ENCODE peak calls at places on chromosomes 3 and 15, in six cellular contexts. Q is A673, N is OCI-LY7, G is tibial artery, O is GM23338, W is tibial nerve. F is an unnamed sample.

GRCh38 chr3:148820885-148821284 is 6.7 kb upstream of the CPB1 start:
- DNase-seq in Q (no peak), W (no peak), O (peak; percentile 73), N (no peak), G (no peak), F (no peak)

GRCh38 chr3:150365132-150365604 is 42.9 kb upstream of the TSC22D2 start:
- DNase-seq in Q (no peak), N (no peak), G (no peak), W (no peak), O (no peak), F (no peak)

GRCh38 chr15:91429973-91430372 is 329.9 kb downstream of the SV2B start:
- DNase-seq in W (no peak), G (no peak), Q (no peak), O (no peak), N (no peak), F (no peak)

GRCh38 chr3:134074790-134075567 is 45.3 kb upstream of the SLCO2A1 start:
- DNase-seq in W (no peak), Q (no peak), O (no peak), G (no peak), N (no peak), F (no peak)

GRCh38 chr3:35793668-35794067 is 154.3 kb downstream of the ARPP21 start:
- DNase-seq in N (no peak), G (no peak), Q (no peak), O (no peak), W (no peak), F (no peak)

GRCh38 chr15:99443056-99443756 is 122.6 kb upstream of the MEF2A start:
- DNase-seq in W (peak; percentile 2), G (peak; percentile 18), Q (no peak), O (no peak), N (no peak), F (no peak)

GRCh38 chr3:109257269-109257668 is 59.0 kb downstream of the DPPA2 start:
- DNase-seq in N (no peak), O (no peak), Q (peak; percentile 11), W (no peak), G (no peak), F (no peak)

GRCh38 chr3:147216143-147216673 is 190.1 kb downstream of the ZIC4 start:
- DNase-seq in W (no peak), Q (no peak), O (no peak), N (no peak), G (no peak), F (no peak)

GRCh38 chr3:11642455-11643162 is 1.1 kb downstream of the VGLL4 start:
- DNase-seq in Q (peak; percentile 88), W (peak; percentile 68), G (peak; percentile 81), O (peak; percentile 68), N (peak; percentile 88), F (peak; percentile 45)

GRCh38 chr3:12159227-12159601 is 502 bp upstream of the TIMP4 start:
- DNase-seq in G (no peak), O (peak; percentile 78), Q (peak; percentile 95), W (no peak), N (no peak), F (no peak)

GRCh38 chr15:95174281-95174680 is 942.9 kb downstream of the MCTP2 start:
- DNase-seq in Q (no peak), O (no peak), W (no peak), G (peak; percentile 46), N (no peak), F (no peak)

GRCh38 chr15:95171551-95171950 is 940.2 kb downstream of the MCTP2 start:
- DNase-seq in N (no peak), O (no peak), G (no peak), W (no peak), Q (no peak), F (no peak)

GRCh38 chr15:95170587-95171380 is 939.4 kb downstream of the MCTP2 start:
- DNase-seq in N (no peak), Q (no peak), G (no peak), W (no peak), O (no peak), F (no peak)

GRCh38 chr15:95174880-95175279 is 943.5 kb downstream of the MCTP2 start:
- DNase-seq in N (no peak), O (no peak), G (no peak), W (no peak), Q (no peak), F (no peak)

DNA sequence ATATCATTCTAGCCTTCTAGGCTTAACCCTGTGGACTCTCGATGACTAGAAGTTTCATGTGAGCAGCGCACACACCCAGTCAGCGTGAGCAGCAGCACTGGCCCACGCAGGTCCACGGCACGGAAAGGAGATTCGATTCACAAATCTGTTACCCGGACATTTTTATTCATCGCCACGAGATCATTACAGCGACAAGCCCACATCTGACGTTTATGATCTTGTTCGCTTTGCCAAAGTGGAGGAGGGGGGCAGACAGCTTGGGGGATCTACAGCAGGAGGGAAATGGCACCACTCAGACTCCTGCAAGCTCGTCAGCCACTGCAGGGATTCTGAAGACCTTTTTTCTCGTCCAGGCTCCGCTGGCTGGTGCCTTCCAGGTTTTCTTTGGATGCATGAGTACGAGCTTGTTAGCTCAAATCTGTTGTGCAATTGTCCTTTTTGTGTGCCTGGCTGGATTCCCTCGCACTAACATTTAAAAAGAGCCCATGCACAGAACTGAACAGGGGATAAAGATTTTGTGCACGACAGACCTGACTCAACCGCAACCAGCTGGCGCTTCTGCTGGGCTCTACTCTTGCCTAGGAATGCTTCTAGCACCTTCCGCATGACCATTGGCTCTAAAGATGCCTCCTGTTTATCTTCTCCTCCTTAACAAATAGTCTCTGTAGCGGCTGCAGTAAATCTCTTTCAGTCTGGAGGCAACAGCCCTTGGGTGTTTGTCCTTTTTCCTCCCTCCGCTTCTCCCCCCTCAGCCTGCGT is 938.5 kb downstream of the MCTP2 start:
- DNase-seq in O (no peak), G (peak; percentile 86), Q (no peak), N (no peak), W (peak; percentile 42), F (no peak)
- H3K4me3 ChIP-seq in O (no peak overlapping the region), G (peak overlapping the region; percentile 36), Q (no peak overlapping the region), N (no peak overlapping the region), W (peak overlapping the region; percentile 19), F (no peak overlapping the region)

GRCh38 chr3:138690036-138690435 is 81.5 kb downstream of the FAIM start:
- DNase-seq in O (no peak), G (no peak), N (no peak), Q (no peak), W (no peak), F (no peak)

GRCh38 chr3:138687236-138687635 is 78.7 kb downstream of the FAIM start:
- DNase-seq in N (no peak), Q (no peak), O (no peak), W (no peak), G (no peak), F (no peak)

GRCh38 chr3:138692152-138692551 is 83.6 kb downstream of the FAIM start:
- DNase-seq in G (no peak), Q (no peak), W (no peak), O (no peak), N (no peak), F (no peak)

GRCh38 chr3:138686771-138687221 is 78.2 kb downstream of the FAIM start:
- DNase-seq in O (no peak), G (no peak), N (peak; percentile 61), W (no peak), Q (peak; percentile 21), F (no peak)

GRCh38 chr3:138688871-138689299 is 80.3 kb downstream of the FAIM start:
- DNase-seq in O (no peak), W (no peak), N (peak; percentile 5), G (no peak), Q (no peak), F (no peak)
- H3K27ac ChIP-seq in O (no peak overlapping the region), W (no peak overlapping the region), N (no peak overlapping the region), G (no peak overlapping the region), Q (no peak overlapping the region), F (no peak overlapping the region)

GRCh38 chr15:101521563-101521962 is 32.1 kb upstream of the PCSK6 start:
- DNase-seq in W (no peak), O (no peak), N (no peak), G (no peak), Q (no peak), F (no peak)
- H3K4me3 ChIP-seq in W (no peak overlapping the region), O (no peak overlapping the region), N (no peak overlapping the region), G (no peak overlapping the region), Q (no peak overlapping the region), F (no peak overlapping the region)

GRCh38 chr15:75551076-75551475 is 28.0 kb downstream of the PTPN9 start:
- DNase-seq in N (no peak), W (no peak), O (no peak), Q (no peak), G (no peak), F (no peak)
- H3K27ac ChIP-seq in N (no peak overlapping the region), W (no peak overlapping the region), O (no peak overlapping the region), Q (no peak overlapping the region), G (no peak overlapping the region), F (no peak overlapping the region)

GRCh38 chr3:192915724-192916123 is 1.9 kb downstream of the MB21D2 start:
- DNase-seq in W (no peak), Q (no peak), N (no peak), O (no peak), G (no peak), F (no peak)
- H3K4me3 ChIP-seq in W (no peak overlapping the region), Q (no peak overlapping the region), N (no peak overlapping the region), O (peak overlapping the region; percentile 90), G (no peak overlapping the region), F (peak overlapping the region; percentile 67)

DNA sequence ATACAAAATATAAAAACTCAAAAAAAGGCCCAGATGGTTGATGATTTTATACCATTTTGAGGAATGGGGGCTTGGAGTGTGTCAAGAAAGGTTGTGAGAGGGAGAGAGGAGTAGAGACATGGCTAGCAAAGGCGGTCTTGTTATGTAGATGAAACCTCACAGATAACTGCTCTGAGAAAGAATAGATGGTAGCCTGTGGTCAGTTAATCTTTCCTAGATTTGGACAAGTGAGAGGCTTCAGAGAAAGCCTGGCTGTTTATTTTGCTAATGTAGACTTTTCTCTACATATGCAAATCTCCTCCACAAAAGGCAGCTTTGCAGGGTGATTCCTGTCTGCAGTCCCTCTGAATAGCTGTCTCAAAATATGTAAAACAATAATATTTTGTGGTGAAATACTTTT is 177.2 kb downstream of the OTOL1 start:
- DNase-seq in O (peak; percentile 51), G (no peak), N (no peak), Q (no peak), W (no peak), F (no peak)
- H3K27ac ChIP-seq in O (peak overlapping the region; percentile 18), G (no peak overlapping the region), N (no peak overlapping the region), Q (no peak overlapping the region), W (no peak overlapping the region), F (no peak overlapping the region)

F was measured in CD4-positive, CD25-positive, alpha-beta regulatory T cell.